ENCODE peak calls at places on chromosomes 1 and 21, in seven cellular contexts. Y is fibroblast of lung, X is body of pancreas, R is Caco-2, B is endodermal cell, T is neural progenitor cell, Z is heart left ventricle. W is an unnamed sample. For H3K36me3, the result is how much of the 10 kb centered on the place peaks cover.

GRCh38 chr1:152436593-152437338 is 22.7 kb upstream of the CRNN start:
- DNase-seq in R (no peak), T (no peak), X (no peak), Z (no peak), Y (no peak), B (no peak), W (peak)

GRCh38 chr1:18907021-18907913 is 4.9 kb upstream of the ALDH4A1 start:
- DNase-seq in R (peak), T (peak), B (peak), X (peak), Y (peak), Z (no peak), W (peak)

GRCh38 chr1:65429806-65430205 is 9.3 kb downstream of the LEPR start:
- DNase-seq in X (no peak), B (no peak), Y (peak), T (no peak), Z (no peak), R (no peak), W (peak)

GRCh38 chr1:172118618-172119017 is 277.3 kb downstream of the DNM3 start:
- DNase-seq in R (no peak), Z (no peak), B (no peak), T (no peak), Y (no peak), X (no peak), W (no peak)

GRCh38 chr1:103109291-103109920 is 1.1 kb upstream of the COL11A1 start:
- DNase-seq in R (no peak), X (no peak), Y (no peak), B (no peak), T (peak), Z (peak), W (no peak)

GRCh38 chr1:17658837-17659236 is 96.3 kb upstream of the ACTL8 start:
- DNase-seq in B (no peak), X (no peak), Z (no peak), Y (no peak), R (no peak), T (no peak), W (no peak)

GRCh38 chr21:27954806-27955205 is 987.9 kb upstream of the ADAMTS5 start:
- DNase-seq in Y (peak), X (no peak), Z (no peak), R (no peak), T (no peak), B (no peak), W (no peak)

GRCh38 chr1:6996371-6996770 is 211.1 kb downstream of the CAMTA1 start:
- DNase-seq in Z (no peak), T (no peak), B (no peak), Y (no peak), X (no peak), R (no peak), W (no peak)

GRCh38 chr1:160267284-160267991 is 5.1 kb upstream of the DCAF8 start:
- DNase-seq in R (no peak), X (no peak), Y (no peak), B (no peak), T (no peak), Z (no peak), W (no peak)

GRCh38 chr1:229938571-229938970 is 128.5 kb upstream of the GALNT2 start:
- DNase-seq in Y (no peak), R (no peak), B (no peak), X (no peak), Z (no peak), T (no peak), W (no peak)

GRCh38 chr1:78101514-78101913 is 55.7 kb downstream of the GIPC2 start:
- DNase-seq in Y (peak), B (no peak), X (peak), R (no peak), Z (no peak), T (no peak), W (peak)

GRCh38 chr1:37410080-37410479 is 64.3 kb upstream of the ZC3H12A start:
- DNase-seq in Z (no peak), R (no peak), T (peak), B (no peak), X (no peak), Y (no peak), W (no peak)

GRCh38 chr1:31509124-31510072 is 66.9 kb upstream of the TINAGL1 start:
- DNase-seq in Z (no peak), B (no peak), X (no peak), R (peak), Y (no peak), T (no peak), W (no peak)

GRCh38 chr1:237794071-237794470 is 96.7 kb downstream of the ZP4 start:
- DNase-seq in T (no peak), R (no peak), X (no peak), B (no peak), Y (no peak), Z (no peak), W (peak)

GRCh38 chr1:186865253-186865652 is 36.5 kb downstream of the PLA2G4A start:
- DNase-seq in X (no peak), T (no peak), B (no peak), Z (no peak), R (no peak), Y (no peak), W (no peak)

GRCh38 chr1:9892563-9893528 is 17.2 kb downstream of the CTNNBIP1 start:
- DNase-seq in R (no peak), B (no peak), X (peak), Z (peak), T (peak), Y (peak), W (peak)

GRCh38 chr1:220798338-220798737 is 11.6 kb downstream of the MTARC1 start:
- DNase-seq in Z (no peak), X (no peak), R (no peak), T (no peak), Y (no peak), B (no peak), W (no peak)

GRCh38 chr1:7262611-7263010 is 477.4 kb downstream of the CAMTA1 start:
- DNase-seq in Y (no peak), T (no peak), Z (no peak), R (no peak), X (peak), B (no peak), W (peak)

GRCh38 chr1:225709101-225709500 is 56.2 kb upstream of the ENAH start:
- DNase-seq in T (no peak), Z (no peak), X (no peak), R (no peak), Y (no peak), B (peak), W (peak)

GRCh38 chr1:163774390-163774789 is 452.6 kb downstream of the NUF2 start:
- DNase-seq in Z (no peak), Y (no peak), R (no peak), X (no peak), B (no peak), T (no peak), W (no peak)

GRCh38 chr21:40507978-40508377 is 339.0 kb downstream of the DSCAM start:
- DNase-seq in Y (peak), Z (no peak), B (no peak), T (no peak), X (no peak), R (no peak), W (peak)

GRCh38 chr1:167263784-167264464 is 43.2 kb downstream of the POU2F1 start:
- DNase-seq in T (no peak), Z (no peak), X (no peak), B (no peak), Y (no peak), R (no peak), W (peak)

GRCh38 chr1:101309334-101310221 is 72.8 kb downstream of the S1PR1 start:
- DNase-seq in T (peak), X (peak), Z (peak), Y (peak), B (peak), R (peak), W (peak)

GRCh38 chr1:216688127-216688657 is 35.0 kb downstream of the ESRRG start:
- DNase-seq in X (no peak), T (no peak), Z (no peak), Y (no peak), R (no peak), B (no peak), W (no peak)

GRCh38 chr1:20787100-20787774 is at the start of gene HP1BP3:
- DNase-seq in X (peak), B (peak), R (no peak), Y (peak), Z (peak), T (peak), W (peak)

GRCh38 chr1:224432672-224433040 is 1.9 kb downstream of the WDR26 start:
- DNase-seq in T (peak), Y (peak), R (no peak), B (no peak), X (no peak), Z (no peak), W (peak)

GRCh38 chr1:232635778-232636356 is 5.9 kb upstream of the SIPA1L2 start:
- DNase-seq in B (no peak), T (peak), Y (peak), Z (no peak), R (peak), X (no peak), W (peak)

GRCh38 chr1:178294654-178295053 is 200.8 kb downstream of the RASAL2 start:
- DNase-seq in Z (no peak), B (no peak), Y (no peak), T (peak), R (peak), X (no peak), W (peak)

GRCh38 chr1:220528679-220529529 is 968 bp downstream of the MARK1 start:
- DNase-seq in Y (no peak), T (peak), B (peak), X (no peak), Z (no peak), R (no peak), W (peak)

GRCh38 chr1:213274140-213274539 is 223.1 kb downstream of the RPS6KC1 start:
- DNase-seq in X (no peak), B (no peak), T (no peak), Y (no peak), Z (no peak), R (no peak), W (no peak)

GRCh38 chr1:77514871-77515776 is 167.3 kb downstream of the ZZZ3 start:
- DNase-seq in T (peak), Y (peak), R (peak), B (peak), Z (no peak), X (no peak), W (no peak)

GRCh38 chr1:23745515-23745914 is 2.2 kb downstream of the ELOA start:
- DNase-seq in B (no peak), R (no peak), T (peak), Z (no peak), X (peak), Y (peak), W (peak)

GRCh38 chr1:26768755-26769154 is 19.0 kb upstream of the PIGV start:
- DNase-seq in Z (no peak), T (no peak), X (peak), R (no peak), Y (peak), B (no peak), W (no peak)

GRCh38 chr1:17742590-17742989 is 12.5 kb upstream of the ACTL8 start:
- DNase-seq in X (no peak), R (no peak), B (no peak), T (no peak), Y (peak), Z (peak), W (no peak)

GRCh38 chr1:59900640-59901039 is 25.9 kb downstream of the CYP2J2 start:
- DNase-seq in Y (no peak), T (peak), X (no peak), B (peak), R (peak), Z (no peak), W (no peak)

GRCh38 chr21:32917392-32918135 is 108.2 kb upstream of the OLIG2 start:
- DNase-seq in Z (peak), R (no peak), B (no peak), Y (no peak), T (no peak), X (peak), W (no peak)

GRCh38 chr1:47837866-47838561 is 159.2 kb downstream of the TRABD2B start:
- DNase-seq in T (no peak), Y (no peak), Z (no peak), X (no peak), R (no peak), B (no peak), W (no peak)

GRCh38 chr1:58011978-58012377 is 534.5 kb downstream of the OMA1 start:
- DNase-seq in X (no peak), T (no peak), Z (no peak), Y (no peak), B (no peak), R (no peak), W (peak)

GRCh38 chr1:36482724-36483388 is at the start of gene CSF3R:
- DNase-seq in X (peak), Z (no peak), B (peak), Y (no peak), T (no peak), R (no peak), W (no peak)

GRCh38 chr1:109504974-109505373 is 4.6 kb downstream of the AMIGO1 start:
- DNase-seq in T (no peak), Z (no peak), Y (no peak), X (no peak), B (no peak), R (no peak), W (no peak)
- TF ChIP-seq CTCF in T (no peak), Z (no peak), Y (no peak), X (no peak), B (no peak), R (no peak), W (no peak)

DNA sequence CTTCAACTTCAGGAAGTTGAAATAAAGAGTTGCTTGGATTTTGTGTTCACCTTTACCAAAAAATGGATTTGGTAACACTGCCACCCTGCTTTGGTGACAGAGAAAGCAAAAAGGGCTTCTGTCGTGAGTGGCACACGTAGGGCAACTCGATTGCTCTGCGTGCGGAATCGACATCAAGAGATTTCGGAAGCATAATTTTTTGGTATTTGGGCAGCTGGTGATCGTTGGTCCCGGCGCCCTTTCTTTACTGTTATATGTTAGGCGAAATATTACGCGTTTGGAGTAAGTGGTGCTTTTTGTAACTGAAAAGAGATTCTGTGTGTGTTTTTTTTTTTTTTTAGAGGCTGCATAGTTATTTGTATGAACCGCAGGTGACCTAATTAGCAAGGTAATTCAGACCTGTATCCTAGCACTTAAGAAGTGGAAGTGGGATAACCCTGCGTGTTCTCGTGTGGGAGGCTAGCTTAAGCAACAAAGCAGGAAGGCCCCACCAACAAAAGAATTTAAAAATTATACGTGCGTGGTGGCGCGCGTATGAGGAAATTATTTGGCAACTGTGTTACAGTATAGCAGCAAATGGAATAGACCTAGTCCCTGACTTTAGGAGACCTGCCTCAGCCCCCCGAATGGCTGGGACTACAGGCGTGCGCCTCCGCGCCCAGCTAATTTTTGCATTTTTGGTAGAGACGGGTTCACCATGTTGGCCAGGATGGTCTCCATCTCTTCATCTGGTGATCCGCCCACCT is at the start of gene RNU11:
- DNase-seq in T (peak), B (peak), R (peak), X (peak), Y (peak), Z (peak), W (peak)
- H3K4me3 ChIP-seq in T (peak), B (peak), R (peak), X (no peak), Y (no peak), Z (peak), W (peak)

GRCh38 chr1:226883630-226884029 is 13.2 kb downstream of the PSEN2 start:
- DNase-seq in Z (no peak), Y (no peak), B (no peak), T (no peak), X (no peak), R (no peak), W (no peak)

GRCh38 chr1:226882187-226882586 is 11.8 kb downstream of the PSEN2 start:
- DNase-seq in X (no peak), T (no peak), Z (no peak), B (no peak), R (no peak), Y (peak), W (no peak)

GRCh38 chr1:226882631-226883409 is 12.4 kb downstream of the PSEN2 start:
- DNase-seq in X (no peak), Y (peak), B (peak), Z (no peak), T (no peak), R (no peak), W (peak)

GRCh38 chr1:226884966-226885820 is 14.8 kb downstream of the PSEN2 start:
- DNase-seq in R (no peak), X (no peak), T (no peak), Y (no peak), B (peak), Z (no peak), W (no peak)

GRCh38 chr1:226884116-226884515 is 13.7 kb downstream of the PSEN2 start:
- DNase-seq in Z (no peak), X (no peak), B (no peak), Y (no peak), T (no peak), R (no peak), W (peak)
- H3K36me3 ChIP-seq in Z (under half), X (under half), B (under half), Y (under half), T (under half), R (under half), W (under half)

GRCh38 chr1:202234331-202235002 is 40.9 kb downstream of the LGR6 start:
- DNase-seq in Y (no peak), B (no peak), R (no peak), Z (no peak), T (no peak), X (no peak), W (no peak)

GRCh38 chr1:202238914-202239313 is 45.3 kb downstream of the LGR6 start:
- DNase-seq in R (no peak), Y (no peak), B (peak), X (no peak), Z (no peak), T (no peak), W (no peak)

GRCh38 chr1:202235856-202236837 is 42.5 kb downstream of the LGR6 start:
- DNase-seq in R (peak), X (peak), Z (peak), B (peak), Y (peak), T (peak), W (peak)

GRCh38 chr1:202235003-202235660 is 41.5 kb downstream of the LGR6 start:
- DNase-seq in B (no peak), Y (no peak), R (no peak), T (no peak), Z (no peak), X (no peak), W (no peak)

DNA sequence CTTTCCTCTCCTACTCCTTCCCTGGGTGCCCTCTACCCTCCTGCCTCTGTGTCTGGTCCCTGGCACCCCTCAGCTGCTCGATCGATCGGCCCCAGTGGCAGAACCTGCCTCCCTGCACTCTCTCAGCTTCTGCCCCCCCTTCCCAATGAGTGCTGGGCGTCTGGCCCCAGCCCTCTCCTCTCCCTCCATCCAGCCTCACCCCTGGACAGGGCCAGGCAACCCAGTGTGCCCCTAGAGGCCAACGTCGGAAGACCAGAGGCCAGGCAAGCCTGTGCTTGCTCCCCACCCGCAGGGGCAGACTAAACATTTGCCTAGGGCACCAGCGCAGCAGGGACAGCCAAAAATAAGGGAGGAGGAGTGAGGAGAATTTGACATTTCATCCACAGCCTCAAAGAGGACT is 43.5 kb downstream of the LGR6 start:
- DNase-seq in Y (peak), Z (no peak), B (peak), X (peak), R (peak), T (peak), W (peak)
- TF ChIP-seq CTCF in Y (peak), Z (peak), B (peak), X (no peak), R (peak), T (peak), W (peak)

GRCh38 chr1:209653915-209654351 is 1.7 kb upstream of the LAMB3 start:
- DNase-seq in B (no peak), X (peak), R (peak), T (no peak), Y (no peak), Z (no peak), W (peak)

GRCh38 chr1:209655412-209655811 is 3.2 kb upstream of the LAMB3 start:
- DNase-seq in T (no peak), Y (no peak), B (no peak), X (no peak), Z (no peak), R (no peak), W (peak)

GRCh38 chr1:209651148-209651547 is 1.1 kb downstream of the LAMB3 start:
- DNase-seq in R (peak), T (no peak), Z (peak), B (peak), X (peak), Y (peak), W (peak)

GRCh38 chr1:209652121-209652742 is at the start of gene LAMB3:
- DNase-seq in T (no peak), B (no peak), Z (no peak), X (peak), Y (no peak), R (peak), W (peak)

GRCh38 chr1:209652873-209653401 is 712 bp upstream of the LAMB3 start:
- DNase-seq in Y (peak), B (peak), R (peak), T (no peak), X (peak), Z (peak), W (peak)
- H3K4me3 ChIP-seq in Y (no peak), B (no peak), R (peak), T (no peak), X (no peak), Z (no peak), W (peak)

GRCh38 chr1:44636067-44636466 is 38.2 kb downstream of the TMEM53 start:
- DNase-seq in X (no peak), Y (no peak), B (no peak), R (no peak), T (no peak), Z (no peak), W (no peak)

GRCh38 chr1:44634790-44635189 is 39.5 kb downstream of the TMEM53 start:
- DNase-seq in R (no peak), Y (no peak), T (no peak), Z (no peak), X (no peak), B (no peak), W (no peak)

GRCh38 chr1:44635439-44635838 is 38.8 kb downstream of the TMEM53 start:
- DNase-seq in Z (no peak), T (no peak), B (no peak), Y (no peak), R (no peak), X (no peak), W (no peak)

GRCh38 chr1:44637590-44638411 is 36.5 kb downstream of the TMEM53 start:
- DNase-seq in T (peak), R (no peak), X (no peak), Y (no peak), B (no peak), Z (no peak), W (no peak)

GRCh38 chr1:44636711-44637589 is 37.3 kb downstream of the TMEM53 start:
- DNase-seq in Z (no peak), Y (peak), B (no peak), X (no peak), T (no peak), R (no peak), W (peak)
- H3K36me3 ChIP-seq in Z (half or more), Y (under half), B (half or more), X (under half), T (under half), R (under half), W (under half)

GRCh38 chr1:221979461-221980032 is 237.7 kb upstream of the DUSP10 start:
- DNase-seq in T (no peak), B (no peak), X (no peak), R (no peak), Y (no peak), Z (no peak), W (peak)
- TF ChIP-seq CTCF in T (peak), B (peak), X (no peak), R (peak), Y (no peak), Z (no peak), W (peak)

W was measured in bronchial epithelial cell.